ENCODE peak calls at places on chromosomes 5 and 9, in seven cellular contexts. K is suprapubic skin, P is endothelial cell of umbilical vein, E is SK-N-SH, Z is HCT116, D is transverse colon, X is prostate gland. T is an unnamed sample.

GRCh38 chr9:109817846-109818472 is 38.0 kb downstream of the PALM2AKAP2 start:
- DNase-seq in E (peak), Z (peak), K (no peak), D (peak), P (peak), X (peak), T (peak)

GRCh38 chr5:69042500-69042899 is 51.3 kb upstream of the SLC30A5 start:
- DNase-seq in P (no peak), D (no peak), E (no peak), Z (peak), K (no peak), X (no peak), T (no peak)

GRCh38 chr9:4982720-4983482 is 2.2 kb upstream of the JAK2 start:
- DNase-seq in K (no peak), X (no peak), Z (no peak), P (no peak), D (no peak), E (no peak), T (no peak)

GRCh38 chr5:170892201-170892600 is 30.4 kb downstream of the RANBP17 start:
- DNase-seq in K (no peak), Z (no peak), E (no peak), X (no peak), P (peak), D (no peak), T (no peak)

GRCh38 chr9:68473790-68474189 is 66.9 kb downstream of the TMEM252 start:
- DNase-seq in X (no peak), P (no peak), K (no peak), D (no peak), Z (no peak), E (no peak), T (no peak)

GRCh38 chr9:83061036-83061435 is 1.9 kb downstream of the RASEF start:
- DNase-seq in E (no peak), X (no peak), D (peak), P (no peak), K (no peak), Z (no peak), T (no peak)

GRCh38 chr5:15933481-15934207 is 245.9 kb downstream of the MARCHF11 start:
- DNase-seq in P (peak), E (no peak), K (no peak), D (no peak), X (no peak), Z (no peak), T (no peak)

GRCh38 chr5:159049844-159050318 is 49.8 kb downstream of the EBF1 start:
- DNase-seq in E (peak), K (no peak), Z (no peak), P (peak), D (no peak), X (no peak), T (no peak)

GRCh38 chr9:93112116-93112863 is 16.3 kb downstream of the CARD19 start:
- DNase-seq in E (no peak), P (no peak), K (peak), Z (no peak), D (no peak), X (no peak), T (no peak)

GRCh38 chr9:113863345-113863744 is 12.8 kb upstream of the ZNF618 start:
- DNase-seq in E (no peak), P (no peak), Z (no peak), K (no peak), D (no peak), X (no peak), T (no peak)

GRCh38 chr9:79301549-79301948 is 270.2 kb upstream of the TLE4 start:
- DNase-seq in D (no peak), E (no peak), X (no peak), Z (no peak), K (no peak), P (no peak), T (no peak)

GRCh38 chr9:136437430-136437829 is 2.2 kb downstream of the INPP5E start:
- DNase-seq in Z (no peak), E (no peak), X (no peak), K (no peak), D (no peak), P (no peak), T (no peak)

GRCh38 chr9:137083418-137084004 is 3.3 kb upstream of the MAN1B1 start:
- DNase-seq in E (no peak), K (peak), X (no peak), Z (peak), P (peak), D (peak), T (peak)

GRCh38 chr9:21611896-21612295 is 129.8 kb upstream of the IFNE start:
- DNase-seq in X (no peak), Z (peak), P (no peak), D (no peak), E (no peak), K (no peak), T (no peak)

GRCh38 chr5:74311961-74312360 is 328.6 kb downstream of the ENC1 start:
- DNase-seq in P (no peak), D (no peak), E (no peak), K (peak), X (no peak), Z (no peak), T (no peak)

GRCh38 chr5:118698774-118699173 is 289.6 kb downstream of the DTWD2 start:
- DNase-seq in D (no peak), P (no peak), K (no peak), X (no peak), Z (no peak), E (no peak), T (no peak)

GRCh38 chr5:135034186-135034962 is at the start of gene PITX1:
- DNase-seq in K (no peak), D (peak), X (peak), E (peak), Z (peak), P (no peak), T (peak)

GRCh38 chr5:40089269-40089668 is 590.4 kb upstream of the PTGER4 start:
- DNase-seq in K (no peak), Z (peak), D (no peak), E (no peak), X (no peak), P (no peak), T (no peak)

DNA sequence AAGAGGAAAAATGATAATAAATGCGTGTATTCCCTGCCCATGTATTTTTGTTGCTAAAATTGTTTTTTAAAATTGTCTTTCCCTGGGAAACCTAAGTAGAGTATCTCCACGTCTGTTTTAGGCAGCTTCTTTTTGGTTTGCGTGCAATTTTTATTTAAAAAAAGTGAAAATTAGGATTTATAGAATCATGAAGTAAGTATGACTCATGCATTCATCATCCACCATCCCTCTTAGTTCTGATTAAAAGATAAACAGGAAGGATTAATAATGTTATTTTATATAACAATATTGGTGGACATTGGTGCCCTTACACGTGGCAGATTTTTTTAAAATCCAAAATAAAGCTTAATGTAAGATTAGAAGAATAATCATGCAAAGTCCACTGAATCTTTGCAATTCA is 358.7 kb downstream of the MED10 start:
- DNase-seq in P (no peak), Z (no peak), K (no peak), D (no peak), X (no peak), E (no peak), T (no peak)
- TF ChIP-seq POLR2AphosphoS5 in P (no peak), Z (no peak), K (no peak), D (no peak), X (no peak), E (no peak), T (no peak)

GRCh38 chr5:138340008-138340407 is 1.9 kb downstream of the FAM53C start:
- DNase-seq in Z (no peak), P (no peak), D (no peak), X (no peak), E (no peak), K (no peak), T (no peak)
- H3K4me3 ChIP-seq in Z (no peak), P (no peak), D (no peak), X (peak), E (no peak), K (peak), T (peak)

GRCh38 chr5:56212127-56212879 is 20.8 kb downstream of the ANKRD55 start:
- DNase-seq in E (no peak), X (no peak), K (no peak), D (no peak), P (peak), Z (no peak), T (no peak)

GRCh38 chr5:56211298-56211865 is 21.7 kb downstream of the ANKRD55 start:
- DNase-seq in X (no peak), Z (peak), E (no peak), D (no peak), K (no peak), P (peak), T (no peak)

GRCh38 chr5:56208681-56209080 is 24.4 kb downstream of the ANKRD55 start:
- DNase-seq in E (no peak), K (no peak), X (no peak), Z (no peak), D (no peak), P (no peak), T (no peak)

GRCh38 chr5:56206126-56206525 is 27.0 kb downstream of the ANKRD55 start:
- DNase-seq in E (no peak), X (no peak), D (no peak), P (peak), Z (no peak), K (no peak), T (no peak)

DNA sequence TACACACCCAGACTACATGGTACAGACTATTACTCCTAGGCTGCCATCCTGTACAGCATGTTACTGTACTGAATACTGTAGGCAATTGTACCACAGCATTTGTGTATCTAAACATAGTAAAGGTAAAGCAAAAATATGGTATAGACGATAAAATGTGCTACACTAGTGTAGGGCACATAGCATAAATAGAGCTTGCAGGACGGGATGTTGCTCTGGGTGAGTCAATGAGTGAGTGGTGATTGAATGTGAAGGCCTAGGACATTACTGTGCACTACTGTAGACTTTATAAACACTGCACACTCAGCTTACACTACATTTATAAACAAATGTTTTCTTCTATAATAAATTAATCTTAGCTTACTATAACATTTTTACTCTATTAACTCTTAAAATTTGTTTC is 25.6 kb downstream of the ANKRD55 start:
- DNase-seq in P (peak), Z (no peak), E (no peak), K (no peak), D (no peak), X (no peak), T (no peak)
- H3K27ac ChIP-seq in P (peak), Z (no peak), E (no peak), K (no peak), D (no peak), X (no peak), T (no peak)

GRCh38 chr5:180783340-180784052 is 19.1 kb downstream of the MGAT1 start:
- DNase-seq in D (no peak), X (no peak), Z (no peak), P (no peak), K (no peak), E (no peak), T (no peak)
- TF ChIP-seq POLR2AphosphoS5 in D (no peak), X (no peak), Z (no peak), P (no peak), K (no peak), E (no peak), T (no peak)

GRCh38 chr9:99488109-99489042 is 266.3 kb downstream of the SEC61B start:
- DNase-seq in P (no peak), K (no peak), Z (no peak), E (peak), D (no peak), X (no peak), T (no peak)
- H3K4me3 ChIP-seq in P (no peak), K (no peak), Z (no peak), E (no peak), D (no peak), X (no peak), T (no peak)

GRCh38 chr9:98864257-98865180 is 57.0 kb downstream of the GALNT12 start:
- DNase-seq in D (no peak), X (no peak), Z (no peak), P (no peak), K (no peak), E (no peak), T (no peak)

GRCh38 chr9:98865284-98865683 is 57.8 kb downstream of the GALNT12 start:
- DNase-seq in X (no peak), D (no peak), P (no peak), Z (no peak), K (no peak), E (no peak), T (no peak)

GRCh38 chr9:98867109-98867433 is 59.6 kb downstream of the GALNT12 start:
- DNase-seq in Z (no peak), P (no peak), K (no peak), E (no peak), X (no peak), D (no peak), T (no peak)

GRCh38 chr9:98867434-98868168 is 60.1 kb downstream of the GALNT12 start:
- DNase-seq in E (no peak), D (peak), P (peak), Z (no peak), X (no peak), K (peak), T (peak)

DNA sequence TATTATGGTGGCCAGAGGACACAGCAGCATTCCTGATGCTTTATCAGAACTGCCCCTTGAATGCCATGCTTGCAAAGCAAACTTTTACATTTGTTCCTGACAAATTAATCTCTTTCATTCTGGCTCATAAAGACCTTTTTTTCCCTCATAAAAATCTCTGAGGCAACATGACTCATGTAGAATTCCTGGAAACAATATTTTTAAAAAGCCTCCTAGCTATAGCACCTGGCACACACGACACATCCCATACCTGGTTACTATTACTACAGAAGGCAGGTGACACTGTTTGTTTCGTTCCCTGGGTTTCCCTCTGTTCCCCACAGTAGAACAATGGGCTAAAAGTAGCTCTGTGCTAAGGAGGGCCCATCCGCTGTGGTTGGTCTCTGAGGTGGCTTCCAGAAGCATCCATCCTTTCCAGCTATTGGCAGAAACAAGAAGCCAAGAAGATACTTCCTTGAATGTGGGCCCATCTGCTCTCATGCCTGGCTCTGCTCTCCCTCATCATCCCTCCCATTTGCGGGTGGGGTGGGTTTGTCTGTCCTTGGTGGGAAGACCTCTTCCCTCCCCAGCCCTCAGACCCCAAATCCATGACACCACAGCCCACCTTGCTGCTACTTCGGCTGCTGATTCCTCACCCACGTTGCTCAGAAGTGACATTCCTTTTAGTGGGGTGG is 59.1 kb downstream of the GALNT12 start:
- DNase-seq in X (no peak), Z (no peak), E (no peak), K (no peak), P (no peak), D (no peak), T (no peak)
- H3K27ac ChIP-seq in X (no peak), Z (no peak), E (no peak), K (peak), P (no peak), D (peak), T (peak)

GRCh38 chr5:141821430-141821925 is 56.7 kb downstream of the PCDH1 start:
- DNase-seq in X (no peak), E (peak), Z (peak), K (no peak), D (no peak), P (peak), T (no peak)
- TF ChIP-seq POLR2AphosphoS5 in X (no peak), E (no peak), Z (peak), K (no peak), D (no peak), P (no peak), T (no peak)

GRCh38 chr9:132503116-132503515 is 79.3 kb upstream of the BARHL1 start:
- DNase-seq in K (no peak), Z (no peak), E (no peak), D (no peak), P (no peak), X (no peak), T (no peak)
- H3K4me3 ChIP-seq in K (no peak), Z (no peak), E (no peak), D (no peak), P (no peak), X (no peak), T (no peak)

DNA sequence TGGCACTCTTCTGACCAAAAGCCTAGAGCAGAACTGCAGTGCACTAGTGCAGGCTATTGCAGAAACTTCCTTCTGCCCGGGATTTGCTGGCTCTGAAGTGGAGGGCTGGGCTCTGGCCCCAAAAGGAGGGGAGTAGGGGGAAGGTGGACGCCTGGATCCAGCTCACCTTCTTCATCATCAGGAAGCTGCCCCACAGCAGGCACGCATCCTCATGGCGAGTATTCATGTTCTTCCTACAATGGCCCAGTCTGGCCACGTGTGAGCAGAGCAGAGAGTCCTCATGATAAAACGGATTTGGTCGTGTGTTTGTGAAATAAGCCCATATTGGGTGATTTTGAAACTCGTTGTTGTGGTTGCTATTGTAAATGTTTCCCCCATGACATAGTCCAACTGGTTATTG is 8.2 kb upstream of the GLIPR2 start:
- DNase-seq in P (no peak), Z (no peak), X (no peak), K (no peak), D (no peak), E (no peak), T (no peak)
- H3K27ac ChIP-seq in P (no peak), Z (no peak), X (no peak), K (no peak), D (no peak), E (no peak), T (no peak)

DNA sequence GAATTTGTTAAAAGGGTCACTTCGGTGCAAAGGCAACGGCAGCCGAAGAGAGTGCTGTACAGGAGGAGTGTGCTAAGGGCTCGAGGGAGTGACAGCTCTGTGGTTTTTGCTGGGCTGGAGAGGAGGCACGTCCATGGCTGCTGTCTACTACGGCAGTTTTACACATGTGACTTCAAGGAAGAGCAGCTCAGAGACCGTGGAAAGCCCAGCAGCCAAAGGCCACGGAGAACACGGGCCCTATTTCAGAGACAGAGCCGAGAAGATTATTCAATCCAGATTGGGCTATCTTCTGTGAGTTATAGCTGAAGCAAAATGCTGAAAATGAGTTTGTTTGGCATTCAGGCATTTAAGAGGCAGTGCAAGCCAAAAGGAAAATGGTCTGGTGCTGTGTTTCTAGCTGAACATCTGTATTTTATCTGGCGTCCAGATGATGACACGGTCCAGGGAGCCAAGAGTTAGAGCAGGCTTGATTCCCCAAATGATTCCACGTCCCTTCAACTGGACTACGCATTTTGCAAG is 96.4 kb downstream of the RFK start:
- DNase-seq in Z (no peak), P (no peak), K (peak), D (no peak), E (no peak), X (no peak), T (no peak)
- TF ChIP-seq POLR2AphosphoS5 in Z (no peak), P (no peak), K (no peak), D (no peak), E (no peak), X (no peak), T (no peak)

T was measured in stomach.